ENCODE peak calls at places on chromosome 20, in seven cellular contexts. One of them, this sample, is unnamed.

GRCh38 chr20:555933-556332 is 12.3 kb upstream of the CSNK2A1 start:
- DNase-seq in uterus: no peak
- DNase-seq in kidney epithelial cell: no peak
- DNase-seq in fibroblast of lung: peak
- DNase-seq in tibial artery: no peak
- DNase-seq in cardiac fibroblast: no peak
- DNase-seq in lung: no peak
- DNase-seq in this sample: no peak

GRCh38 chr20:8435251-8436035 is 303.4 kb downstream of the PLCB1 start:
- DNase-seq in uterus: no peak
- DNase-seq in kidney epithelial cell: no peak
- DNase-seq in fibroblast of lung: no peak
- DNase-seq in tibial artery: no peak
- DNase-seq in cardiac fibroblast: no peak
- DNase-seq in lung: no peak
- DNase-seq in this sample: no peak

GRCh38 chr20:1177680-1178079 is 7.1 kb downstream of the TMEM74B start:
- DNase-seq in uterus: no peak
- DNase-seq in kidney epithelial cell: no peak
- DNase-seq in fibroblast of lung: no peak
- DNase-seq in tibial artery: no peak
- DNase-seq in cardiac fibroblast: peak
- DNase-seq in lung: no peak
- DNase-seq in this sample: no peak

GRCh38 chr20:19794941-19795340 is 36.9 kb downstream of the RIN2 start:
- DNase-seq in uterus: no peak
- DNase-seq in kidney epithelial cell: no peak
- DNase-seq in fibroblast of lung: no peak
- DNase-seq in tibial artery: no peak
- DNase-seq in cardiac fibroblast: no peak
- DNase-seq in lung: no peak
- DNase-seq in this sample: no peak

GRCh38 chr20:33689493-33689892 is 3.3 kb upstream of the E2F1 start:
- DNase-seq in uterus: no peak
- DNase-seq in kidney epithelial cell: no peak
- DNase-seq in fibroblast of lung: no peak
- DNase-seq in tibial artery: no peak
- DNase-seq in cardiac fibroblast: no peak
- DNase-seq in lung: no peak
- DNase-seq in this sample: no peak

GRCh38 chr20:55528482-55528881 is 476.8 kb downstream of the CBLN4 start:
- DNase-seq in uterus: no peak
- DNase-seq in kidney epithelial cell: no peak
- DNase-seq in fibroblast of lung: no peak
- DNase-seq in tibial artery: no peak
- DNase-seq in cardiac fibroblast: no peak
- DNase-seq in lung: no peak
- DNase-seq in this sample: no peak

GRCh38 chr20:8722277-8722928 is 346.5 kb upstream of the PLCB4 start:
- DNase-seq in uterus: peak
- DNase-seq in kidney epithelial cell: peak
- DNase-seq in fibroblast of lung: peak
- DNase-seq in tibial artery: no peak
- DNase-seq in cardiac fibroblast: peak
- DNase-seq in lung: no peak
- DNase-seq in this sample: peak

GRCh38 chr20:16178671-16179070 is 394.6 kb downstream of the KIF16B start:
- DNase-seq in uterus: no peak
- DNase-seq in kidney epithelial cell: no peak
- DNase-seq in fibroblast of lung: no peak
- DNase-seq in tibial artery: no peak
- DNase-seq in cardiac fibroblast: no peak
- DNase-seq in lung: no peak
- DNase-seq in this sample: no peak

GRCh38 chr20:50223321-50223995 is 32.8 kb downstream of the CEBPB start:
- DNase-seq in uterus: no peak
- DNase-seq in kidney epithelial cell: no peak
- DNase-seq in fibroblast of lung: no peak
- DNase-seq in tibial artery: no peak
- DNase-seq in cardiac fibroblast: no peak
- DNase-seq in lung: no peak
- DNase-seq in this sample: no peak

GRCh38 chr20:8133816-8134451 is 1.9 kb downstream of the PLCB1 start:
- DNase-seq in uterus: no peak
- DNase-seq in kidney epithelial cell: no peak
- DNase-seq in fibroblast of lung: no peak
- DNase-seq in tibial artery: no peak
- DNase-seq in cardiac fibroblast: no peak
- DNase-seq in lung: no peak
- DNase-seq in this sample: no peak

GRCh38 chr20:41738584-41739193 is 120.5 kb upstream of the CHD6 start:
- DNase-seq in uterus: no peak
- DNase-seq in kidney epithelial cell: no peak
- DNase-seq in fibroblast of lung: peak
- DNase-seq in tibial artery: peak
- DNase-seq in cardiac fibroblast: peak
- DNase-seq in lung: no peak
- DNase-seq in this sample: no peak

GRCh38 chr20:13089950-13090469 is 81.2 kb downstream of the SPTLC3 start:
- DNase-seq in uterus: no peak
- DNase-seq in kidney epithelial cell: no peak
- DNase-seq in fibroblast of lung: no peak
- DNase-seq in tibial artery: no peak
- DNase-seq in cardiac fibroblast: no peak
- DNase-seq in lung: no peak
- DNase-seq in this sample: peak

GRCh38 chr20:3103369-3104032 is 19.0 kb upstream of the AVP start:
- DNase-seq in uterus: no peak
- DNase-seq in kidney epithelial cell: no peak
- DNase-seq in fibroblast of lung: no peak
- DNase-seq in tibial artery: no peak
- DNase-seq in cardiac fibroblast: no peak
- DNase-seq in lung: no peak
- DNase-seq in this sample: no peak

GRCh38 chr20:19108181-19108580 is 104.3 kb upstream of the SLC24A3 start:
- DNase-seq in uterus: no peak
- DNase-seq in kidney epithelial cell: no peak
- DNase-seq in fibroblast of lung: no peak
- DNase-seq in tibial artery: no peak
- DNase-seq in cardiac fibroblast: no peak
- DNase-seq in lung: no peak
- DNase-seq in this sample: no peak

GRCh38 chr20:50470249-50470858 is 39.8 kb upstream of the PTPN1 start:
- DNase-seq in uterus: no peak
- DNase-seq in kidney epithelial cell: no peak
- DNase-seq in fibroblast of lung: no peak
- DNase-seq in tibial artery: no peak
- DNase-seq in cardiac fibroblast: peak
- DNase-seq in lung: no peak
- DNase-seq in this sample: no peak

GRCh38 chr20:19205999-19206398 is 6.4 kb upstream of the SLC24A3 start:
- DNase-seq in uterus: peak
- DNase-seq in kidney epithelial cell: no peak
- DNase-seq in fibroblast of lung: peak
- DNase-seq in tibial artery: peak
- DNase-seq in cardiac fibroblast: peak
- DNase-seq in lung: peak
- DNase-seq in this sample: no peak

GRCh38 chr20:17935186-17935585 is 33.4 kb downstream of the SNX5 start:
- DNase-seq in uterus: no peak
- DNase-seq in kidney epithelial cell: no peak
- DNase-seq in fibroblast of lung: peak
- DNase-seq in tibial artery: no peak
- DNase-seq in cardiac fibroblast: no peak
- DNase-seq in lung: no peak
- DNase-seq in this sample: no peak

GRCh38 chr20:12199703-12200102 is 282.0 kb downstream of the BTBD3 start:
- DNase-seq in uterus: no peak
- DNase-seq in kidney epithelial cell: no peak
- DNase-seq in fibroblast of lung: no peak
- DNase-seq in tibial artery: no peak
- DNase-seq in cardiac fibroblast: no peak
- DNase-seq in lung: no peak
- DNase-seq in this sample: no peak

GRCh38 chr20:21456207-21456606 is 57.7 kb downstream of the NKX2-2 start:
- DNase-seq in uterus: no peak
- DNase-seq in kidney epithelial cell: no peak
- DNase-seq in fibroblast of lung: no peak
- DNase-seq in tibial artery: no peak
- DNase-seq in cardiac fibroblast: no peak
- DNase-seq in lung: no peak
- DNase-seq in this sample: no peak

GRCh38 chr20:38143646-38144554 is 21.2 kb downstream of the TGM2 start:
- DNase-seq in uterus: peak
- DNase-seq in kidney epithelial cell: peak
- DNase-seq in fibroblast of lung: peak
- DNase-seq in tibial artery: peak
- DNase-seq in cardiac fibroblast: peak
- DNase-seq in lung: no peak
- DNase-seq in this sample: peak

GRCh38 chr20:9359561-9360308 is 154.7 kb upstream of the LAMP5 start:
- DNase-seq in uterus: peak
- DNase-seq in kidney epithelial cell: no peak
- DNase-seq in fibroblast of lung: peak
- DNase-seq in tibial artery: peak
- DNase-seq in cardiac fibroblast: peak
- DNase-seq in lung: no peak
- DNase-seq in this sample: no peak

GRCh38 chr20:8930691-8931090 is 138.2 kb upstream of the PLCB4 start:
- DNase-seq in uterus: no peak
- DNase-seq in kidney epithelial cell: no peak
- DNase-seq in fibroblast of lung: no peak
- DNase-seq in tibial artery: no peak
- DNase-seq in cardiac fibroblast: no peak
- DNase-seq in lung: no peak
- DNase-seq in this sample: no peak

GRCh38 chr20:44264287-44264686 is 17.2 kb downstream of the GDAP1L1 start:
- DNase-seq in uterus: no peak
- DNase-seq in kidney epithelial cell: no peak
- DNase-seq in fibroblast of lung: no peak
- DNase-seq in tibial artery: no peak
- DNase-seq in cardiac fibroblast: no peak
- DNase-seq in lung: no peak
- DNase-seq in this sample: no peak

GRCh38 chr20:48630342-48631075 is 197.3 kb downstream of the PREX1 start:
- DNase-seq in uterus: no peak
- DNase-seq in kidney epithelial cell: no peak
- DNase-seq in fibroblast of lung: peak
- DNase-seq in tibial artery: no peak
- DNase-seq in cardiac fibroblast: no peak
- DNase-seq in lung: no peak
- DNase-seq in this sample: no peak

GRCh38 chr20:11740975-11741374 is 176.7 kb upstream of the BTBD3 start:
- DNase-seq in uterus: no peak
- DNase-seq in kidney epithelial cell: no peak
- DNase-seq in fibroblast of lung: no peak
- DNase-seq in tibial artery: no peak
- DNase-seq in cardiac fibroblast: no peak
- DNase-seq in lung: no peak
- DNase-seq in this sample: no peak

GRCh38 chr20:10667560-10668167 is 6.1 kb downstream of the JAG1 start:
- DNase-seq in uterus: peak
- DNase-seq in kidney epithelial cell: no peak
- DNase-seq in fibroblast of lung: no peak
- DNase-seq in tibial artery: no peak
- DNase-seq in cardiac fibroblast: no peak
- DNase-seq in lung: no peak
- DNase-seq in this sample: no peak
- TF ChIP-seq CTCF in uterus: no peak
- TF ChIP-seq CTCF in kidney epithelial cell: peak
- TF ChIP-seq CTCF in fibroblast of lung: no peak
- TF ChIP-seq CTCF in tibial artery: no peak
- TF ChIP-seq CTCF in cardiac fibroblast: no peak
- TF ChIP-seq CTCF in lung: no peak
- TF ChIP-seq CTCF in this sample: no peak

DNA sequence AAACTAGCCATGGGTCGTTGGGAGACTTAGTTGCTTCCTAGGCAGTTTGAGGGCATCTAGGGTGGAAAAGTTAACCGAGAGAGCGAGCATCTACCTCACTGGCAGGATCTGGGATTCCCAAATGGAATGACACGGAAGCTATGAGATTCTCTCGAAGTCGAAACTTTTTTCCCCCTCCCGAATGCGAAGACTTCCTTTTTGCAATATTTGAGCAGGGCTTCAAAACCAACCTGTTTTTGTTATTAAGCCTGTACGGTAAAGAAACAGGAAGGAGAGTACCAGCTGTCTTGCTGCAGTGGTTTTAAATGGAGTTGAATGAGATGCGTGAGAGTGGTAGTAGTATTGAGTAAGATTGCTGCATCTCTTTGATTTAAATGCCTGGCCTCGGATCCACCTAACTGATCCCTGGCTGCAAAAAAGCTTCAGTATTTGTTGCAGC is 1.1 kb downstream of the NCOA3 start:
- DNase-seq in uterus: no peak
- DNase-seq in kidney epithelial cell: no peak
- DNase-seq in fibroblast of lung: peak
- DNase-seq in tibial artery: no peak
- DNase-seq in cardiac fibroblast: peak
- DNase-seq in lung: no peak
- DNase-seq in this sample: no peak
- H3K4me3 ChIP-seq in uterus: peak
- H3K4me3 ChIP-seq in kidney epithelial cell: peak
- H3K4me3 ChIP-seq in fibroblast of lung: peak
- H3K4me3 ChIP-seq in tibial artery: peak
- H3K4me3 ChIP-seq in cardiac fibroblast: peak
- H3K4me3 ChIP-seq in lung: peak
- H3K4me3 ChIP-seq in this sample: peak

GRCh38 chr20:56764671-56765070 is 135.6 kb downstream of the TFAP2C start:
- DNase-seq in uterus: no peak
- DNase-seq in kidney epithelial cell: no peak
- DNase-seq in fibroblast of lung: no peak
- DNase-seq in tibial artery: no peak
- DNase-seq in cardiac fibroblast: no peak
- DNase-seq in lung: no peak
- DNase-seq in this sample: no peak
- TF ChIP-seq CTCF in uterus: no peak
- TF ChIP-seq CTCF in kidney epithelial cell: no peak
- TF ChIP-seq CTCF in fibroblast of lung: no peak
- TF ChIP-seq CTCF in tibial artery: no peak
- TF ChIP-seq CTCF in cardiac fibroblast: no peak
- TF ChIP-seq CTCF in lung: no peak
- TF ChIP-seq CTCF in this sample: no peak

DNA sequence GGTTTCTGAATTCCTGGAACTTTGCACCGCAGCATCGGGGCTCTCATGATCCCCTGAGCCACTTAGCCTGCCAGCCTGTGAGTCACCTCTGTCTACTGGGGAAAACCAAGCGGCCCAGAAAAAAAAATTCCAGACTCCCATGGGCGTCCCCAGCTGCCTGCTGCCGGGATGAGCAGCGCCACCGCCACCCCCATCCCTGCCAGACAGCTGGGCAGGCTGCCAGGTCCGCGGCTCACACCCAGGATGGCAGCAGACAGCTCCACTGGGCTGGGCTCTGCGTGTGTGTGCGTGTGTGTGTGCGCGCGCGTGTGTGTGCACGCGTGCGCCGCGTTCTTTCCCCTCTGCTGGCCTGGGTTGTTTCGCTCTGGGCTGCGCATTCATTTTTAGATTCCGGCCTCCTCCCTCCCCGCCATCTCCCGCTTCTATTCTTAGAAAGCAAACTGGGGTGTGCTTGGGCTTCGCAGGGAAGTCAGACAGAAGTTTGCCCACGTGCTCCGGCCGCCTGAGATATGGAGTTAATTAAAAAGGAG is 38.9 kb upstream of the PMEPA1 start:
- DNase-seq in uterus: peak
- DNase-seq in kidney epithelial cell: peak
- DNase-seq in fibroblast of lung: peak
- DNase-seq in tibial artery: peak
- DNase-seq in cardiac fibroblast: peak
- DNase-seq in lung: peak
- DNase-seq in this sample: peak
- H3K4me3 ChIP-seq in uterus: peak
- H3K4me3 ChIP-seq in kidney epithelial cell: peak
- H3K4me3 ChIP-seq in fibroblast of lung: no peak
- H3K4me3 ChIP-seq in tibial artery: peak
- H3K4me3 ChIP-seq in cardiac fibroblast: peak
- H3K4me3 ChIP-seq in lung: no peak
- H3K4me3 ChIP-seq in this sample: peak

This sample was measured in retinal pigment epithelial cell.